ENCODE peak calls at places on chromosome 18, in five cellular contexts. D is adrenal gland, H is AG04450, X is esophagus muscularis mucosa, F is heart right ventricle. Q is an unnamed sample. For H3K27me3 and H3K9me3, the result is how much of the 10 kb centered on the place peaks cover.

GRCh38 chr18:59691046-59691395 is 6.2 kb downstream of the CCBE1 start:
- DNase-seq in D (no peak), H (no peak), X (no peak), F (no peak), Q (no peak)

GRCh38 chr18:44759925-44760342 is 79.2 kb downstream of the SETBP1 start:
- DNase-seq in D (no peak), H (no peak), X (no peak), F (no peak), Q (no peak)

GRCh38 chr18:23591011-23591410 is 4.7 kb upstream of the NPC1 start:
- DNase-seq in D (no peak), H (no peak), X (no peak), F (no peak), Q (no peak)

GRCh38 chr18:26456070-26456491 is 92.3 kb downstream of the KCTD1 start:
- DNase-seq in D (no peak), H (no peak), X (peak), F (no peak), Q (no peak)

GRCh38 chr18:25233582-25234362 is 118.2 kb downstream of the ZNF521 start:
- DNase-seq in D (no peak), H (no peak), X (no peak), F (no peak), Q (no peak)

GRCh38 chr18:80193701-80194100 is 53.6 kb downstream of the PARD6G start:
- DNase-seq in D (no peak), H (no peak), X (no peak), F (no peak), Q (no peak)

GRCh38 chr18:685438-685837 is 27.0 kb downstream of the ENOSF1 start:
- DNase-seq in D (no peak), H (no peak), X (no peak), F (no peak), Q (no peak)

GRCh38 chr18:77059294-77059916 is 73.2 kb downstream of the MBP start:
- DNase-seq in D (peak), H (no peak), X (no peak), F (no peak), Q (no peak)

GRCh38 chr18:498901-499300 is 1.6 kb downstream of the COLEC12 start:
- DNase-seq in D (no peak), H (no peak), X (no peak), F (no peak), Q (no peak)

GRCh38 chr18:77127769-77128671 is 4.6 kb downstream of the MBP start:
- DNase-seq in D (no peak), H (peak), X (no peak), F (peak), Q (no peak)

GRCh38 chr18:69127844-69128486 is 272.7 kb upstream of the DOK6 start:
- DNase-seq in D (no peak), H (no peak), X (no peak), F (no peak), Q (no peak)

GRCh38 chr18:21851327-21851961 is 110.9 kb downstream of the MIB1 start:
- DNase-seq in D (no peak), H (no peak), X (no peak), F (no peak), Q (peak)

GRCh38 chr18:21105936-21106335 is 5.7 kb downstream of the ROCK1 start:
- DNase-seq in D (no peak), H (no peak), X (no peak), F (no peak), Q (no peak)

GRCh38 chr18:28007841-28008240 is 169.1 kb downstream of the CDH2 start:
- DNase-seq in D (no peak), H (no peak), X (no peak), F (no peak), Q (no peak)

GRCh38 chr18:10519366-10519765 is 6.5 kb upstream of the NAPG start:
- DNase-seq in D (no peak), H (no peak), X (no peak), F (no peak), Q (no peak)

GRCh38 chr18:32770651-32771168 is 2.1 kb downstream of the KLHL14 start:
- DNase-seq in D (no peak), H (no peak), X (no peak), F (no peak), Q (no peak)

GRCh38 chr18:52334896-52335295 is 5.1 kb upstream of the DCC start:
- DNase-seq in D (no peak), H (peak), X (no peak), F (no peak), Q (no peak)

GRCh38 chr18:14942275-14942674 is 194.3 kb downstream of the ANKRD30B start:
- DNase-seq in D (no peak), H (no peak), X (no peak), F (no peak), Q (no peak)

GRCh38 chr18:43248610-43249249 is 28.6 kb downstream of the SYT4 start:
- DNase-seq in D (no peak), H (no peak), X (no peak), F (no peak), Q (no peak)
- H3K4me3 ChIP-seq in D (no peak), H (no peak), X (no peak), F (no peak), Q (no peak)

GRCh38 chr18:46761054-46761769 is 4.4 kb upstream of the ST8SIA5 start:
- DNase-seq in D (no peak), H (no peak), X (no peak), F (no peak), Q (no peak)
- H3K27me3 ChIP-seq in D (under half), H (under half), X (half or more), F (under half), Q (under half)

DNA sequence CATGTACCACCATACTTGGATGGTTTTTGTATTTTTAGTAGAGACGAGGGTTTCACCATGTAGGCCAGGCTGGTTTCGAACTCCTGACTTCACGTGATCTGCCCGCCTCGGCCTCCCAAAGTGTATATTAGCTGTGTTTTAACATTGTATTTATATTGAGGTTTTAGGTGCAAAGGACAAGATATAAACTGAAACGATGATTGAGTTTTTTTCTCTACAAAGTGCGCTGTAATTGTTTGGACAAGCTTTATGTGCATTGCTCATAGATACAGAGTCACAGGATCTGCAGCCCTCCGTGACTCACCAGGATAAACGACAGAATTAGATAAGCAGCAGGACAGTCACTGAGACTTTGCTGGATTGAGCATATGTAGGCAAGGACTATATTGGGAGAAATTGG is 17.6 kb downstream of the CDH7 start:
- DNase-seq in D (peak), H (no peak), X (no peak), F (no peak), Q (no peak)
- H3K9me3 ChIP-seq in D (under half), H (under half), X (under half), F (under half), Q (under half)

GRCh38 chr18:31039426-31039825 is 3.1 kb downstream of the DSC3 start:
- DNase-seq in D (no peak), H (no peak), X (no peak), F (no peak), Q (no peak)

GRCh38 chr18:31042391-31043181 is at the start of gene DSC3:
- DNase-seq in D (no peak), H (no peak), X (no peak), F (no peak), Q (no peak)

GRCh38 chr18:31040982-31041345 is 1.6 kb downstream of the DSC3 start:
- DNase-seq in D (no peak), H (no peak), X (no peak), F (no peak), Q (no peak)

GRCh38 chr18:31042068-31042390 is 513 bp downstream of the DSC3 start:
- DNase-seq in D (no peak), H (no peak), X (no peak), F (no peak), Q (no peak)

GRCh38 chr18:31041346-31042067 is 1.0 kb downstream of the DSC3 start:
- DNase-seq in D (no peak), H (no peak), X (no peak), F (no peak), Q (no peak)
- H3K4me3 ChIP-seq in D (no peak), H (no peak), X (peak), F (no peak), Q (no peak)

GRCh38 chr18:78975699-78976098 is 3.9 kb upstream of the SALL3 start:
- DNase-seq in D (no peak), H (no peak), X (no peak), F (no peak), Q (no peak)
- H3K27me3 ChIP-seq in D (half or more), H (under half), X (half or more), F (half or more), Q (under half)

DNA sequence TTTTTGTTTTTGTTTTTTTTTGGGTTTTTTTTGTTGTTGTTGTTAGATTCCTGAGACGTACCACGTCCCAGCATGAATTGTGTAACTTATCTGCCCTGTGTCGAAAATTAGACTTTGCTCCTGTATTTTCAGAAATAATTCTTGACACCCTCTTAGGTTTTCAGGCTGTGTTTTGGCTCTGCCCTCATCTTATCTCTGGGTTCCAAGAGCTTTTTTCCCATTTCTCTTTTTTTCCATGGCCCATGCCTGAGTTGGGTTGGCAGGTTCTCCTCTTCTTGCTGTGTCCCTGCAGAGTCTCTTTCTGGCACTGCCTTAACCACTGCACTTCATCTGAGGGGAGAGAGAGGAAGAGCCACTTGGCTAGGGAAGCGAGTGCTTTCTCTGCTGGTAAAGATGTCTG is 42.4 kb downstream of the CTIF start:
- DNase-seq in D (no peak), H (no peak), X (no peak), F (no peak), Q (no peak)
- H3K9me3 ChIP-seq in D (under half), H (under half), X (under half), F (under half), Q (under half)